ENCODE peak calls at places on chromosomes 2 and 18, in six cellular contexts. X, S, D, Y, N and B are unnamed samples.

GRCh38 chr2:177939211-177939610 is 133.4 kb downstream of the PDE11A start:
- DNase-seq in X (no peak), S (no peak), D (no peak), Y (no peak), N (no peak), B (no peak)

GRCh38 chr2:57890462-57890861 is 156.1 kb upstream of the VRK2 start:
- DNase-seq in X (no peak), S (no peak), D (no peak), Y (no peak), N (no peak), B (no peak)

GRCh38 chr2:232447638-232448472 is 8.1 kb upstream of the ALPI start:
- DNase-seq in X (no peak), S (peak; percentile 59), D (no peak), Y (peak; percentile 12), N (no peak), B (no peak)

GRCh38 chr2:32372519-32373182 is 15.8 kb downstream of the BIRC6 start:
- DNase-seq in X (no peak), S (no peak), D (no peak), Y (no peak), N (no peak), B (no peak)

GRCh38 chr2:207291287-207292249 is 125.8 kb upstream of the KLF7 start:
- DNase-seq in X (no peak), S (no peak), D (no peak), Y (no peak), N (no peak), B (no peak)

GRCh38 chr2:190318931-190319556 is 582 bp downstream of the HIBCH start:
- DNase-seq in X (no peak), S (no peak), D (no peak), Y (no peak), N (no peak), B (peak; percentile 39)

GRCh38 chr2:56151841-56152240 is 31.9 kb upstream of the CCDC85A start:
- DNase-seq in X (no peak), S (no peak), D (no peak), Y (no peak), N (no peak), B (no peak)

GRCh38 chr2:70458661-70459060 is 95.0 kb downstream of the TGFA start:
- DNase-seq in X (no peak), S (no peak), D (no peak), Y (no peak), N (no peak), B (no peak)

GRCh38 chr2:219274392-219274921 is 4.7 kb upstream of the DNAJB2 start:
- DNase-seq in X (peak; percentile 74), S (peak; percentile 92), D (no peak), Y (no peak), N (no peak), B (peak; percentile 80)

GRCh38 chr2:233417282-233417681 is 63.0 kb downstream of the DGKD start:
- DNase-seq in X (no peak), S (no peak), D (no peak), Y (no peak), N (peak; percentile 16), B (no peak)

GRCh38 chr2:156087875-156088274 is 244.6 kb downstream of the NR4A2 start:
- DNase-seq in X (no peak), S (no peak), D (no peak), Y (no peak), N (no peak), B (no peak)

GRCh38 chr2:145751155-145751554 is 1231.2 kb upstream of the ZEB2 start:
- DNase-seq in X (no peak), S (no peak), D (no peak), Y (no peak), N (no peak), B (no peak)

GRCh38 chr2:36770542-36771287 is 74.2 kb downstream of the VIT start:
- DNase-seq in X (peak; percentile 67), S (no peak), D (no peak), Y (no peak), N (no peak), B (peak; percentile 56)

GRCh38 chr2:121944072-121944829 is 188.8 kb downstream of the TSN start:
- DNase-seq in X (no peak), S (no peak), D (no peak), Y (no peak), N (no peak), B (no peak)

GRCh38 chr2:145797692-145798091 is 1277.8 kb upstream of the ZEB2 start:
- DNase-seq in X (no peak), S (no peak), D (no peak), Y (no peak), N (no peak), B (no peak)

GRCh38 chr2:174021056-174021656 is 56.0 kb upstream of the SP3 start:
- DNase-seq in X (no peak), S (no peak), D (no peak), Y (no peak), N (no peak), B (no peak)

GRCh38 chr2:216221806-216222205 is 112.7 kb downstream of the XRCC5 start:
- DNase-seq in X (peak; percentile 17), S (no peak), D (no peak), Y (no peak), N (no peak), B (no peak)

GRCh38 chr2:226799976-226800940 is 638 bp upstream of the IRS1 start:
- DNase-seq in X (peak; percentile 98), S (no peak), D (peak; percentile 29), Y (peak; percentile 51), N (peak; percentile 32), B (peak; percentile 30)

GRCh38 chr2:160417745-160418397 is 75.7 kb downstream of the RBMS1 start:
- DNase-seq in X (no peak), S (no peak), D (no peak), Y (no peak), N (no peak), B (no peak)

GRCh38 chr2:3476386-3477033 is 42.8 kb downstream of the ADI1 start:
- DNase-seq in X (peak; percentile 56), S (no peak), D (no peak), Y (no peak), N (no peak), B (peak; percentile 79)

GRCh38 chr18:5057348-5058012 is 139.6 kb downstream of the AKAIN1 start:
- DNase-seq in X (peak; percentile 52), S (peak; percentile 71), D (peak; percentile 33), Y (peak; percentile 23), N (peak; percentile 57), B (peak; percentile 82)

DNA sequence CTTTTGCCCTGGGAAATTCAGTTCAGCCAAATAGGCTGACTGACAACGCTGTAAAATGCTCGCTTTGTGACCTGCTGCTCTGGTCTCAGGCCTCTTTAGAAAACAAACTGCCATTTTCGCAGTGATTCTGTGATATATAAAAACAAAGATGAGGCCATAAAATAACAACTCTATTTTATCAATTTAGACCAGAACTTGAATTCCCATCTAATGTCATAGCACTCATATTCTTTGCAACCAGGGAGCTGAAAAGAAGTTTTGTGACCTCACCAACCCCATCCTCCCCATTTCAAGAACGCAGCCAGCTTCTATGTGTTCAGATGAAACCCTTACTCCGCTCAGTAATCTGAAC is 40.3 kb downstream of the TCF4 start:
- DNase-seq in X (no peak), S (no peak), D (no peak), Y (no peak), N (no peak), B (no peak)
- H3K4me1 ChIP-seq in X (no peaks in the 10 kb centered on the region), S (no peaks in the 10 kb centered on the region), D (peaks cover 8% of the 10 kb centered on the region), Y (peaks cover 30% of the 10 kb centered on the region), N (peaks cover 30% of the 10 kb centered on the region), B (no peaks in the 10 kb centered on the region)

DNA sequence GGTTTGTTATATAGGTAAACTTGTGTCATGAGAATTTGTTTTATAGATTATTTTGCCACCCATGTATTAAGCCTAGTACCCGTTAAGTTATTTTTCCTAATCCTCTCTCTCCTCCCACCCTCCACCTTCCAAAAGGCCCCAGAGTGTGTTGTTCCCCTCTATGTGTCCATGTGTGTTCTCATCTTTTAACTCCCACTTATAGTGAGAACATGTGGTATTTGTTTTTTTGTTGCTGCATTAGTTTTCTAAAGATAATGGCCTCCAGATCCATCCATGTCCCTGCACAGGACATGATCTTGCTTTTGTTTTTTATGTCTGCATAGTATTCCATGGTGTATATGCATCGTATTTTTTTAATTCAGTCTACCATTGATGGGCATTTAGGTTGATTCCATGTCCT is 1075.6 kb upstream of the CNTNAP5 start:
- DNase-seq in X (no peak), S (no peak), D (no peak), Y (no peak), N (no peak), B (no peak)
- H3K9me3 ChIP-seq in X (peaks cover 37% of the 10 kb centered on the region), S (no peaks in the 10 kb centered on the region), D (no peaks in the 10 kb centered on the region), Y (peaks cover 10% of the 10 kb centered on the region), N (no peaks in the 10 kb centered on the region), B (no peaks in the 10 kb centered on the region)

GRCh38 chr18:36388310-36388709 is 90.8 kb downstream of the FHOD3 start:
- DNase-seq in X (no peak), S (peak; percentile 18), D (no peak), Y (no peak), N (no peak), B (no peak)

GRCh38 chr18:36389027-36389426 is 91.5 kb downstream of the FHOD3 start:
- DNase-seq in X (no peak), S (peak; percentile 33), D (no peak), Y (no peak), N (no peak), B (no peak)

GRCh38 chr18:36392163-36392887 is 94.8 kb downstream of the FHOD3 start:
- DNase-seq in X (no peak), S (peak; percentile 39), D (no peak), Y (no peak), N (no peak), B (no peak)

GRCh38 chr18:36391426-36392145 is 94.1 kb downstream of the FHOD3 start:
- DNase-seq in X (no peak), S (peak; percentile 43), D (no peak), Y (no peak), N (no peak), B (no peak)

DNA sequence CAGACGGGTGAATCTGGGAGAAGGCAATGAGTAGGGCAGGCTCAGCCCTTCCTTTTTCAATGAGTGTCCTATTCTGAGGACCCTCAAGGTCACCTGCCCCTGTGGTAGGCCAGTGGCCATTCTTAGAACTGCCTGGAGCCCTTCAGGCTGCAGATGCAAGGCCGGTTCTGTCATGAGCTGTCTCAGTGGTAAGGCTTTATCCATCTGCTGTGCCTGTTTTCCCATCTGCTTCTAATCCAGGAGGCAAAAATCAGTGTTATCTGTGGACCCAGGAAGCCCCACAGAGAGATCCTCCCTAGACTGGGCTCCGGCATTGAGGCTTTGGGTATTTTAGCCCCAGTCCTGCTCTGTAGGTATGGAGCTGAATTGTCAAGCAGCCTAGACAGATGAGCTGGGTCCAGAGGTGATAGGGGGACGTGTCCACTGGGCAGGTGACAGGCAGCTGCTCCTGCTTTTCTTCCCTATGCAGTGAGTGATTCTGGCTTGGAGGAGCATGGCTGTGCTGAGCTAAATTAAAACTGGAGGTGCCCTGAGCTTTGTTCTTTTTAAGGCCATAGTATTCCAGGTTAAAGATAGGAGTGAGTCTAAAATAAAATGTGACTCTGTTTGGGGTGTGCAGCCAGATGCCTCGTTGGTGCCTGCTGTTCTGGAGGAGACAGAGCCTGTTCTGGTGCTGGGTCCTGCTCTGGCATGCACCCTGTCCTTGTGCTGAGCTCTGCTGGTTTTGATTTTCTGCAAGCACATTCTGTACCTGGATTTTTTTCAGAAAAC is 92.5 kb downstream of the FHOD3 start:
- DNase-seq in X (no peak), S (peak; percentile 53), D (no peak), Y (peak; percentile 48), N (no peak), B (no peak)
- TF ChIP-seq CTCF in X (no peak), S (no peak), D (no peak), Y (no peak), N (no peak), B (no peak)

DNA sequence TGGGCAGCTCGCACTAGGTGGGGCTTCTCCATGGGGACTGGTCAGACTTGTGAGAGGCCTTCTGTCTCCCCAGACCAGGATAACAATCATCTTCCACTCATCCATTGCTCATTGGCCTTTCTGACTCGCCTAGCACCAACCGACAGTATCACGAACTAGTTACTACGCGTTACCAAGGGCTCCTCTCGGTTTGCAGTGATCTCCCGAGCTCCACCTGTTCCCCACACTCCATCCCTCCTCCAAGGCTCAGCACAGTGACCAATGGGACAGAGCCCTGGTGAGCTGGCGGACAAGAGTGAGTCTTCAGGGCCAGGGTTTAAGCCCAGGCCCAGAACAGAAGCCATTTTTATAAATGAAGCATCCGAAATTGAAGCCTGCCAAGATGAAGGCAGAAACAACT is 42.8 kb upstream of the SMAD7 start:
- DNase-seq in X (no peak), S (no peak), D (no peak), Y (no peak), N (no peak), B (no peak)
- H3K4me1 ChIP-seq in X (peaks cover 80% of the 10 kb centered on the region), S (peaks cover 30% of the 10 kb centered on the region), D (peaks cover 3% of the 10 kb centered on the region), Y (peaks cover 70% of the 10 kb centered on the region), N (peaks cover 45% of the 10 kb centered on the region), B (peaks cover 9% of the 10 kb centered on the region)